ENCODE peak calls at places on chromosomes 5 and 9, in five cellular contexts. W is H9, P is GM23248, H is PC-3, U is mesendoderm. A is an unnamed sample. For H3K79me2, the result is how much of the 10 kb centered on the place peaks cover.

GRCh38 chr5:157290156-157290980 is 24.4 kb downstream of the CYFIP2 start:
- DNase-seq in P (peak), U (peak), H (peak), W (no peak), A (peak)

GRCh38 chr9:136671646-136672430 is 9.1 kb downstream of the EGFL7 start:
- DNase-seq in W (peak), H (peak), P (peak), U (peak), A (no peak)

GRCh38 chr5:21711854-21712752 is 1141.0 kb downstream of the CDH12 start:
- DNase-seq in H (peak), U (peak), W (no peak), P (peak), A (peak)

GRCh38 chr5:141823056-141823455 is 55.2 kb downstream of the PCDH1 start:
- DNase-seq in U (no peak), H (no peak), P (no peak), W (no peak), A (no peak)

GRCh38 chr5:64637837-64638443 is 52.4 kb upstream of the SHISAL2B start:
- DNase-seq in U (peak), H (no peak), W (peak), P (peak), A (no peak)

GRCh38 chr5:83467315-83468044 is 4.1 kb upstream of the VCAN start:
- DNase-seq in H (peak), W (no peak), P (peak), U (peak), A (no peak)

GRCh38 chr9:29422445-29422844 is 1849.2 kb upstream of the C9orf72 start:
- DNase-seq in W (no peak), P (no peak), U (no peak), H (no peak), A (no peak)

GRCh38 chr5:1772634-1773033 is 27.0 kb downstream of the MRPL36 start:
- DNase-seq in U (no peak), H (peak), W (no peak), P (peak), A (peak)

GRCh38 chr5:33008751-33009418 is 297.8 kb downstream of the NPR3 start:
- DNase-seq in W (peak), U (peak), H (peak), P (no peak), A (peak)

GRCh38 chr9:6833518-6834192 is 75.9 kb downstream of the KDM4C start:
- DNase-seq in U (no peak), W (no peak), H (peak), P (peak), A (no peak)

GRCh38 chr9:706606-707451 is 134.7 kb upstream of the DMRT1 start:
- DNase-seq in W (peak), U (peak), H (peak), P (peak), A (peak)

GRCh38 chr9:98998441-98999151 is 54.9 kb downstream of the COL15A1 start:
- DNase-seq in P (peak), W (peak), H (peak), U (peak), A (peak)

GRCh38 chr9:122263699-122264349 is 816 bp downstream of the RBM18 start:
- DNase-seq in W (no peak), U (no peak), P (peak), H (peak), A (peak)
- H3K79me2 ChIP-seq in W (under half), U (under half), P (half or more), H (half or more), A (half or more)

DNA sequence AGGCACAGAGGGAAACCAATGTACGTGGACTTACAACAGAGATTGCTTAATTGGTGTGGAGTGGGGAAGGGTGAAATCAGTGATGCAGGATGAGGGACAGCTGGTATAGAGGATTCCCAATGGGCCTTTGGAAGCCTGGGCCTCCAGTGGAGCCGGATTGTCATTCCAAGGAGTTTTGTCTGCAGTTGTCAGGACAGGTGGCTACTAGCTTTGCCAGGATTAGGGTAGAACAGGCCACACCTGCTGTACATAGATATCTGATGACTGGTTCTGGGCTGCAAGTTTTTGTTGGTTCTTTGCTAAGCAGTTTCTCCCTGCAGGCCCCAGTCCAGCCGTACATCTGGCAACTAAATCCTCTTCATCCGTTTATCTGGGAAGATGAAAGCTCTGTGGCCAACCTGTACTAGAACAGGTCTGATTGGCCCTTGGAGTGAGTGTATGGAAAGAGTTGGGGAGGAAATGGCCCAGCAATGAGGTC is 4.3 kb downstream of the SKP2 start:
- DNase-seq in U (peak), W (no peak), P (peak), H (no peak), A (peak)
- H3K79me2 ChIP-seq in U (half or more), W (under half), P (half or more), H (under half), A (half or more)

DNA sequence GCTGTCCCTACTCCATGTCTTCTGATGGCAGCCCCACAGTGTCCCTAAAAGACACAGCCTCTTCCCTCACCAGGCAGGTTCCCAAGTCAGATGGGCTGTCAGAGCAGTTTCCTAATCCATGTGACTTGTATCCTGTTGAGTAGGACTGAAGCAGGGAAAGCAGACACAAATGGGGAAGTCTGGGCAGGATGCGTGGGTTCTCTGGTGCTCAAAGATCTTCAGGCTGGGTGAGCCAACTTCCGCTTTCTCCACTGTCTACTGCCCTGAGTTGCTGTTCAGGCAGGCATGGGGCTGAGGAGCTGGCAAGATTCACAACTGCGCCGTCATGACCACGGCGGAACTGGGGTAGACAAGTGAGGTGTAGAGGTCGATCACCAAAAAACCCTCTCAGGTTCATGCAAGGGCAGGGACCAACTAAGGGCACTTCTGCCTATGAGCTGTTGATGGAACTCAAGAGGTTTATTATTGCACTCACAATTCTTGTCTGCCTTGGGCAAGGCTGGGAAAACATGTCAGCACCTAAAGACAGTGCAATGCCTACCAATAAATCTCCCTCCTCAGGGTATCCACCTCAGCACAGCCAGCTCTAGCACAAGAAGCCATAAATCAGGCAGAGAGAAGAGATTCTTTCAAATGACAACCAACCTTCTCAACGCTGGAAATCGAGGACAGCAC is 83.4 kb downstream of the RAPGEF1 start:
- DNase-seq in U (no peak), P (no peak), W (no peak), H (no peak), A (no peak)
- H3K79me2 ChIP-seq in U (under half), P (half or more), W (under half), H (under half), A (half or more)

GRCh38 chr9:23695572-23695971 is 130.5 kb downstream of the ELAVL2 start:
- DNase-seq in U (no peak), W (no peak), H (no peak), P (no peak), A (peak)

GRCh38 chr9:23698161-23698560 is 127.9 kb downstream of the ELAVL2 start:
- DNase-seq in W (no peak), H (peak), U (no peak), P (no peak), A (no peak)

GRCh38 chr9:23702311-23702922 is 123.6 kb downstream of the ELAVL2 start:
- DNase-seq in P (no peak), H (peak), W (no peak), U (no peak), A (no peak)

GRCh38 chr9:23700359-23700758 is 125.7 kb downstream of the ELAVL2 start:
- DNase-seq in H (no peak), W (no peak), P (no peak), U (no peak), A (no peak)

DNA sequence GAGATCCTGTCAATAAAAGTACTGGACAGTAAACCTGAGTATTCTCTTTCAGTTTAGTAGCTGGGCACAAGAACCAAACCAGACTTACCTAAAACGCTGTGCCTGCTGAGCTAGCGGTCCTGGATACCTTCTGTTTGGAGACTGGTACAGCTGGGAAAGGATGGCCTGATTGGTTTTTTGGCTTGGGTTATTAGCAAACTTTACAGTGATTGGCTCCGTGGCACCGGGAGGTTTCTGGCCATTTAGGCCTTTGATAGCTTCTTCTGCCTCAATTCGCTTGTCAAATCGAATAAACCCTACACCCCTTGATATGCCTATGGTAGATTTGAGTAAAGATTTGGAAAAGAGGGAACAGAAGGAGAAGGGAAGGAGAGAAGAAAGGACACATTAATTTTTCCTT is 124.7 kb downstream of the ELAVL2 start:
- DNase-seq in W (no peak), H (no peak), U (no peak), P (no peak), A (no peak)
- H3K79me2 ChIP-seq in W (under half), H (under half), U (under half), P (under half), A (under half)

GRCh38 chr9:100083448-100084144 is 15.2 kb downstream of the ERP44 start:
- DNase-seq in P (peak), U (no peak), H (no peak), W (no peak), A (no peak)

GRCh38 chr9:100084734-100085133 is 14.1 kb downstream of the ERP44 start:
- DNase-seq in P (no peak), W (no peak), U (no peak), H (no peak), A (no peak)

GRCh38 chr9:100086097-100086496 is 12.7 kb downstream of the ERP44 start:
- DNase-seq in H (no peak), P (no peak), U (no peak), W (no peak), A (no peak)

GRCh38 chr9:100082786-100083185 is 16.0 kb downstream of the ERP44 start:
- DNase-seq in W (no peak), H (peak), P (peak), U (no peak), A (peak)

DNA sequence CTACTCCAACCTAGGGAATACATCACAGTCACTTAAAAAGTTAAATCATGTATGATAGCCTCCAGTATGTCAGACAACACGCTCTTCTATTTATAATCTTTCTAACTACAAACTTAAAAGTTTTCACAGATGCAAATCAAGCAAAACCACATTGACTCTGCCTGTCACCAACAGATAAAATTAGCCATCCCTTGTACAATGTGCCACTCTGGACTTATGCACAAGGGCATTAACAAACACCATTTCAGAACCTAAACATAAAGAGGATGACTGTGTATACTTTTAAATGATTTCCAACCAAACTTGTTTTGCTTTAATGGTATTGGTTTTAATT is 14.7 kb downstream of the ERP44 start:
- DNase-seq in P (no peak), U (no peak), H (no peak), W (no peak), A (no peak)
- H3K79me2 ChIP-seq in P (half or more), U (under half), H (half or more), W (under half), A (half or more)

GRCh38 chr5:124665625-124666024 is 80.8 kb downstream of the ZNF608 start:
- DNase-seq in H (no peak), W (no peak), U (no peak), P (peak), A (no peak)
- H3K79me2 ChIP-seq in H (under half), W (under half), U (under half), P (under half), A (under half)

GRCh38 chr9:77989437-77989836 is 42.2 kb downstream of the GNAQ start:
- DNase-seq in U (no peak), P (no peak), W (no peak), H (no peak), A (no peak)
- H3K79me2 ChIP-seq in U (under half), P (half or more), W (under half), H (under half), A (half or more)

DNA sequence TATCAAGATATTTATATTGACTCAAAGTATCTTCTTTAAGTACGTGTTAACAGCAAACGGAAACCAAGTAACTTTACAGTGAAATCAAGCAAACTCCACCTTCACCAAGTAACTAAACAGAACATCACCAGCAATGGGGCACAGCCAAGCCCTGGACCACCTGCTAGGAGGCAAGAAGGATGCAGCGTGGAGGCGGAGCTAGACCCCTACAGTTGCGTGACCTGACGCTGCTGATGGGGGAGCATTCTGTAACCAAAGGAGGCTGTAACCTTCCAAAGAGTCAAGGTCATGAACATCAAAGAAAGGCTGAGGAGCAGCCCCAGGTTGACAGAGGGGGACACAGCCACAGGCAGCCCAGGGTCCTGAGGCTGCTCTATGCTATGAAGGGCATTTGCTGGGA is 6.1 kb downstream of the VAV2 start:
- DNase-seq in U (no peak), P (no peak), H (no peak), W (no peak), A (no peak)
- H3K79me2 ChIP-seq in U (under half), P (half or more), H (half or more), W (under half), A (half or more)

GRCh38 chr9:37968228-37968672 is 64.3 kb upstream of the SLC25A51 start:
- DNase-seq in P (peak), W (no peak), H (peak), U (no peak), A (peak)

GRCh38 chr9:37969130-37969529 is 65.2 kb upstream of the SLC25A51 start:
- DNase-seq in P (peak), U (no peak), H (no peak), W (no peak), A (no peak)

GRCh38 chr9:37966443-37967271 is 62.7 kb upstream of the SLC25A51 start:
- DNase-seq in H (no peak), U (no peak), P (no peak), W (no peak), A (no peak)

GRCh38 chr9:37967681-37968080 is 63.8 kb upstream of the SLC25A51 start:
- DNase-seq in P (no peak), U (no peak), W (no peak), H (no peak), A (no peak)

DNA sequence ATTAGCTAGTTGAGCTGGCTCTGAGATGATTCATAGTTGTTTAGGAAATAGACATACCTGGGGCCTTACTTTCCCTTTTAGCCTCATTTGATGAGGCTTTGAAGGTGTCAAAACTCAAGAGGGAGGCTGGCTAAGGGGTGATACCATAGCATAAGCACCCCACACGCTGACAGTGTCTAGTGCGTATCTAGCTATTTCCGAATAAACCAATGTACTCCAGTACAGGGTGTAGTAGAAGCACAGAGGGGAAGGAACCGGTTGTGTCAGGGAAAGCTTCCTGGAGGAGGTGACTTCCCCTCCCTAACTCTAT is 63.3 kb upstream of the SLC25A51 start:
- DNase-seq in H (no peak), U (no peak), P (no peak), W (no peak), A (peak)
- H3K79me2 ChIP-seq in H (half or more), U (under half), P (under half), W (under half), A (under half)